ENCODE peak calls at places on chromosomes 13 and 19, in nine cellular contexts. One of them, this sample, is unnamed.
A peak's percentile ranks its signal among the peaks of the same experiment; 100 is the strongest.

GRCh38 chr19:18469245-18470107 is 31.5 kb upstream of the ISYNA1 start:
- DNase-seq in PC-3: peak; percentile 56
- DNase-seq in stimulated activated CD8-positive, alpha-beta memory T cell treated with anti-CD3 and anti-CD28 coated beads, Interleukin-7, amount 100 ng/mL, for 1 hour: no peak
- DNase-seq in HTR-8/SVneo: no peak
- DNase-seq in mucosa of gallbladder: peak; percentile 56
- DNase-seq in skeletal muscle cell: no peak
- DNase-seq in coronary artery: no peak
- DNase-seq in EH: peak; percentile 66
- DNase-seq in T-helper 22 cell: no peak
- DNase-seq in this sample: peak; percentile 62

GRCh38 chr13:32746474-32746873 is 160.2 kb downstream of the PDS5B start:
- DNase-seq in HTR-8/SVneo: no peak
- DNase-seq in mucosa of gallbladder: no peak
- DNase-seq in T-helper 22 cell: no peak
- DNase-seq in stimulated activated CD8-positive, alpha-beta memory T cell treated with anti-CD3 and anti-CD28 coated beads, Interleukin-7, amount 100 ng/mL, for 1 hour: no peak
- DNase-seq in EH: peak; percentile 13
- DNase-seq in PC-3: no peak
- DNase-seq in skeletal muscle cell: no peak
- DNase-seq in coronary artery: no peak
- DNase-seq in this sample: no peak

GRCh38 chr19:6011794-6012193 is 33.9 kb upstream of the RANBP3 start:
- DNase-seq in PC-3: no peak
- DNase-seq in T-helper 22 cell: no peak
- DNase-seq in skeletal muscle cell: no peak
- DNase-seq in stimulated activated CD8-positive, alpha-beta memory T cell treated with anti-CD3 and anti-CD28 coated beads, Interleukin-7, amount 100 ng/mL, for 1 hour: no peak
- DNase-seq in coronary artery: no peak
- DNase-seq in EH: peak; percentile 41
- DNase-seq in mucosa of gallbladder: no peak
- DNase-seq in HTR-8/SVneo: no peak
- DNase-seq in this sample: no peak

GRCh38 chr19:55325172-55325571 is at the start of gene TMEM150B:
- DNase-seq in EH: no peak
- DNase-seq in PC-3: no peak
- DNase-seq in stimulated activated CD8-positive, alpha-beta memory T cell treated with anti-CD3 and anti-CD28 coated beads, Interleukin-7, amount 100 ng/mL, for 1 hour: no peak
- DNase-seq in mucosa of gallbladder: no peak
- DNase-seq in T-helper 22 cell: no peak
- DNase-seq in HTR-8/SVneo: no peak
- DNase-seq in coronary artery: no peak
- DNase-seq in skeletal muscle cell: no peak
- DNase-seq in this sample: no peak

GRCh38 chr19:17234911-17235617 is 9.0 kb downstream of the OCEL1 start:
- DNase-seq in skeletal muscle cell: no peak
- DNase-seq in T-helper 22 cell: peak; percentile 28
- DNase-seq in mucosa of gallbladder: peak; percentile 44
- DNase-seq in EH: peak; percentile 67
- DNase-seq in coronary artery: no peak
- DNase-seq in HTR-8/SVneo: peak; percentile 77
- DNase-seq in stimulated activated CD8-positive, alpha-beta memory T cell treated with anti-CD3 and anti-CD28 coated beads, Interleukin-7, amount 100 ng/mL, for 1 hour: no peak
- DNase-seq in PC-3: peak; percentile 46
- DNase-seq in this sample: peak; percentile 65

GRCh38 chr13:24927810-24928404 is 163.9 kb downstream of the RNF17 start:
- DNase-seq in EH: no peak
- DNase-seq in HTR-8/SVneo: no peak
- DNase-seq in coronary artery: no peak
- DNase-seq in mucosa of gallbladder: no peak
- DNase-seq in stimulated activated CD8-positive, alpha-beta memory T cell treated with anti-CD3 and anti-CD28 coated beads, Interleukin-7, amount 100 ng/mL, for 1 hour: no peak
- DNase-seq in PC-3: no peak
- DNase-seq in T-helper 22 cell: no peak
- DNase-seq in skeletal muscle cell: no peak
- DNase-seq in this sample: peak; percentile 24

GRCh38 chr13:45101327-45102018 is 18.8 kb upstream of the GTF2F2 start:
- DNase-seq in HTR-8/SVneo: no peak
- DNase-seq in EH: no peak
- DNase-seq in coronary artery: no peak
- DNase-seq in mucosa of gallbladder: no peak
- DNase-seq in stimulated activated CD8-positive, alpha-beta memory T cell treated with anti-CD3 and anti-CD28 coated beads, Interleukin-7, amount 100 ng/mL, for 1 hour: no peak
- DNase-seq in T-helper 22 cell: no peak
- DNase-seq in skeletal muscle cell: no peak
- DNase-seq in PC-3: no peak
- DNase-seq in this sample: no peak

GRCh38 chr19:54190942-54191670 is at the start of gene TSEN34:
- DNase-seq in T-helper 22 cell: peak; percentile 81
- DNase-seq in skeletal muscle cell: peak; percentile 41
- DNase-seq in EH: peak; percentile 88
- DNase-seq in PC-3: peak; percentile 92
- DNase-seq in coronary artery: peak; percentile 86
- DNase-seq in stimulated activated CD8-positive, alpha-beta memory T cell treated with anti-CD3 and anti-CD28 coated beads, Interleukin-7, amount 100 ng/mL, for 1 hour: peak; percentile 72
- DNase-seq in mucosa of gallbladder: peak; percentile 88
- DNase-seq in HTR-8/SVneo: peak; percentile 74
- DNase-seq in this sample: peak; percentile 94

GRCh38 chr13:112445411-112446271 is 69.5 kb downstream of the SPACA7 start:
- DNase-seq in EH: no peak
- DNase-seq in skeletal muscle cell: no peak
- DNase-seq in HTR-8/SVneo: no peak
- DNase-seq in PC-3: no peak
- DNase-seq in stimulated activated CD8-positive, alpha-beta memory T cell treated with anti-CD3 and anti-CD28 coated beads, Interleukin-7, amount 100 ng/mL, for 1 hour: no peak
- DNase-seq in mucosa of gallbladder: peak; percentile 8
- DNase-seq in T-helper 22 cell: no peak
- DNase-seq in coronary artery: peak; percentile 45
- DNase-seq in this sample: no peak